ENCODE peak calls at places on chromosomes 4 and X, in six cellular contexts. P is suprapubic skin, I is right lobe of liver, Y is fibroblast of the aortic adventitia, L is AG10803, F is gastrocnemius medialis. E is an unnamed sample.

GRCh38 chr4:3074846-3075651 is 568 bp downstream of the HTT start:
- DNase-seq in F (no peak), L (peak; percentile 54), P (no peak), Y (no peak), I (peak; percentile 71), E (peak; percentile 71)

GRCh38 chr4:38930199-38930598 is 62.6 kb downstream of the FAM114A1 start:
- DNase-seq in F (no peak), P (no peak), I (peak; percentile 64), Y (no peak), L (no peak), E (no peak)

GRCh38 chr4:139153411-139154133 is 23.4 kb downstream of the ELF2 start:
- DNase-seq in L (peak; percentile 34), Y (peak; percentile 30), I (no peak), P (no peak), F (no peak), E (no peak)

GRCh38 chr4:73679836-73680235 is 59.6 kb upstream of the RASSF6 start:
- DNase-seq in Y (peak; percentile 90), P (no peak), I (no peak), L (peak; percentile 57), F (no peak), E (peak; percentile 83)

GRCh38 chr4:16122784-16123183 is 39.0 kb upstream of the PROM1 start:
- DNase-seq in P (no peak), L (no peak), Y (no peak), F (no peak), I (no peak), E (no peak)

GRCh38 chr4:61882381-61882780 is 682.3 kb downstream of the ADGRL3 start:
- DNase-seq in F (no peak), L (no peak), Y (no peak), P (no peak), I (no peak), E (no peak)

GRCh38 chrX:1477801-1478458 is 25.2 kb upstream of the ASMTL start:
- DNase-seq in Y (no peak), F (no peak), P (no peak), I (no peak), L (no peak), E (peak; percentile 59)

GRCh38 chrX:76802698-76803097 is 375.2 kb downstream of the MAGEE1 start:
- DNase-seq in L (peak; percentile 5), P (no peak), I (no peak), F (no peak), Y (peak; percentile 4), E (no peak)

GRCh38 chr4:87679449-87680169 is 29.5 kb downstream of the DMP1 start:
- DNase-seq in F (peak; percentile 34), P (no peak), L (peak; percentile 71), I (peak; percentile 23), Y (peak; percentile 76), E (peak; percentile 67)

GRCh38 chr4:160180206-160180605 is 1077.3 kb downstream of the RAPGEF2 start:
- DNase-seq in P (no peak), L (peak; percentile 5), I (no peak), F (no peak), Y (no peak), E (peak; percentile 84)

GRCh38 chr4:119113033-119113655 is 22.5 kb upstream of the MYOZ2 start:
- DNase-seq in Y (peak; percentile 94), P (no peak), F (no peak), L (peak; percentile 94), I (no peak), E (peak; percentile 95)

GRCh38 chrX:135516376-135516775 is 4.1 kb upstream of the INTS6L start:
- DNase-seq in I (no peak), P (no peak), Y (no peak), L (no peak), F (no peak), E (no peak)
- TF ChIP-seq CTCF in I (no peak), P (no peak), Y (no peak), L (no peak), F (no peak), E (no peak)

DNA sequence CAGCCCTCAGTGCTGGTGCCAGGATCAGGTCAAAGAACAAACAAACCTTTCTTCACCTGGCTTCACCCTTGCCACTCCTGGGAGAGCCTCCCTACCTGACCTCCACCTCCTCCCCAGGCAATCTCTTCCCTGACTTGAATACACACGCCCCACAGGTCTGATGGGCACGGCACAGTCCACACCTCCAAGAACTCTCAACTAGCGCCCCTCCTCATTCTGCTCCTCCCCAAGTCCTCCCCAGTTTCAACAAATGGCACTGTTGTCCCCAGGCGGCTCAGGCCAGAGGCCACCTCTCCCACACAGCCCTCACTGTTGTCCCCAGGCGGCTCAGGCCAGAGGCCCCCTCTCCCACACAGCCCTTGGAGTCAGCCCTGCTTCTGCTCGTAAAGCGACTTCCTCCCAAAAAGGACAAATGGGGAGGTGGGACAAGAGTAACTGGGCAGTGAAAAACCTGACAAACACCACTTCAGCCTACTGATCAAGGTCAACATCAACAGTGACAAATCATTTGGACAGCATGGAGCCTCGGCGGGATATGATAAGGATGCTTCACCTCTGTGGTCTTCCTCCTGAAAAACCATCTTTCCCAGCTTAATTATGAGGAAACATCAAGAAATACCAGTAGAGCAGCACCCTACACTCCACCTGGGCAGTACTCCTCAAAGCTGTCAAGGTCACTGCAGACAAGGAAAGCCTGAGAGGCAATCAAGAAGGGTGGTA is 2.9 kb downstream of the LETM1 start:
- DNase-seq in P (no peak), I (no peak), Y (no peak), L (no peak), F (no peak), E (no peak)
- H3K4me3 ChIP-seq in P (no peak overlapping the region), I (no peak overlapping the region), Y (no peak overlapping the region), L (no peak overlapping the region), F (no peak overlapping the region), E (no peak overlapping the region)

GRCh38 chr4:7295917-7296660 is 103.8 kb downstream of the SORCS2 start:
- DNase-seq in P (no peak), I (peak; percentile 47), Y (peak; percentile 43), L (peak; percentile 36), F (no peak), E (peak; percentile 7)
- TF ChIP-seq CTCF in P (peak; percentile 28), I (peak; percentile 68), Y (peak; percentile 73), L (peak; percentile 80), F (peak; percentile 80), E (peak; percentile 70)

DNA sequence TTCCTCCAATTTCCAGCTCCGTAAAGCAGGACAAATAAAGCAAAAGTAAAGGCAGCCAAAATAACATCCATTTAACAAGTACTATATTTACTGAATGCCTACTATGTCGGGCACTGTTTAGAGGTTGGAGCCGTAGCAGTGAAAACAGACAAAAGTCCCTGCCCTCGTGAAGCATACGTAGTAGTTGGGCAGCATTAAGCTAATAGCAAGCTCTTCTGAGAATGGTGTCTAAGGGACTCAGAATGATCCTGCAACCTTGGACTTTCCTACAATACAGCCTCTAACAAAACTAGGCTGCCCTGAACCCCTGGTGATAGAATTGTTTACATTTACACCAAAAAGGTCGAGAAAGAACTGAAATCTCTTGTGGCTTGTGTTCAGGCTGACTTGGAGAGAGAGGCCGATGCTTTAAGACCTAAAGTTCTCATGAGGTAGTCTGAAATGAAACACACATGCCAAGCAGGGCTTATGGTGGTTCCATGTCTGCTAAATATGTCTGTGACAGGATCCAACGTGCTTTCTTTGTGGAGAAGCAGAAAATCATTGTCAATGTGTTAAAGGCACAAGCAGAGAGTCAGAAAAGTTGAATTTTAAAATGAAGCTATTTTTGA is 876 bp upstream of the PDGFC start:
- DNase-seq in I (no peak), L (no peak), Y (no peak), F (no peak), P (no peak), E (peak; percentile 62)
- H3K4me3 ChIP-seq in I (peak overlapping the region; percentile 63), L (peak overlapping the region; percentile 91), Y (peak overlapping the region; percentile 87), F (peak overlapping the region; percentile 74), P (peak overlapping the region; percentile 88), E (peak overlapping the region; percentile 60)

GRCh38 chr4:130479674-130480073 is 1383.7 kb downstream of the C4orf33 start:
- DNase-seq in F (no peak), I (no peak), L (no peak), Y (no peak), P (no peak), E (no peak)
- TF ChIP-seq CTCF in F (no peak), I (no peak), L (no peak), Y (no peak), P (no peak), E (no peak)

DNA sequence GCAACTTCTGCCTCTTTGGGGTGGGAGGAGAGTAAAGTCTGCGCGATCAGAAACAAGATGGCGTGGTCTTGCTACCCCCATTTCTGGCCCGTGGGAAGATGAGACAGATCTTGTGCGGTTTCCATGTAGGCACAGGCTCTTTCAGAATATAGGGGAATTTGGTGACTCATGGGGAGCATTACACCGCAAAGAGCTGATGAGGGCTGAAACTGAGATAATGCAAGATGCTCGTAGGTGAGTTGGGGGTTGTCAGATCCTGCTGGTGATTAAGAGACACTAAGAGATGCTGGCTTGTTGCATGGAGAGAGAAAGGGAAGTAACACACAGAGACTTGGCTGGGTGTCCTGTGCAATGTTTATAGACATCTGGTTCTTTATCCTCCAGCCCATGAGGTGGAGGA is 1.5 kb downstream of the EVC start:
- DNase-seq in Y (peak; percentile 58), I (no peak), P (no peak), L (peak; percentile 59), F (no peak), E (peak; percentile 75)
- H3K4me3 ChIP-seq in Y (peak overlapping the region; percentile 90), I (no peak overlapping the region), P (peak overlapping the region; percentile 62), L (peak overlapping the region; percentile 82), F (no peak overlapping the region), E (peak overlapping the region; percentile 66)

GRCh38 chr4:1842339-1842895 is 13.5 kb downstream of the LETM1 start:
- DNase-seq in Y (no peak), I (no peak), L (no peak), P (no peak), F (no peak), E (no peak)
- TF ChIP-seq CTCF in Y (peak; percentile 2), I (no peak), L (no peak), P (no peak), F (no peak), E (peak; percentile 17)

DNA sequence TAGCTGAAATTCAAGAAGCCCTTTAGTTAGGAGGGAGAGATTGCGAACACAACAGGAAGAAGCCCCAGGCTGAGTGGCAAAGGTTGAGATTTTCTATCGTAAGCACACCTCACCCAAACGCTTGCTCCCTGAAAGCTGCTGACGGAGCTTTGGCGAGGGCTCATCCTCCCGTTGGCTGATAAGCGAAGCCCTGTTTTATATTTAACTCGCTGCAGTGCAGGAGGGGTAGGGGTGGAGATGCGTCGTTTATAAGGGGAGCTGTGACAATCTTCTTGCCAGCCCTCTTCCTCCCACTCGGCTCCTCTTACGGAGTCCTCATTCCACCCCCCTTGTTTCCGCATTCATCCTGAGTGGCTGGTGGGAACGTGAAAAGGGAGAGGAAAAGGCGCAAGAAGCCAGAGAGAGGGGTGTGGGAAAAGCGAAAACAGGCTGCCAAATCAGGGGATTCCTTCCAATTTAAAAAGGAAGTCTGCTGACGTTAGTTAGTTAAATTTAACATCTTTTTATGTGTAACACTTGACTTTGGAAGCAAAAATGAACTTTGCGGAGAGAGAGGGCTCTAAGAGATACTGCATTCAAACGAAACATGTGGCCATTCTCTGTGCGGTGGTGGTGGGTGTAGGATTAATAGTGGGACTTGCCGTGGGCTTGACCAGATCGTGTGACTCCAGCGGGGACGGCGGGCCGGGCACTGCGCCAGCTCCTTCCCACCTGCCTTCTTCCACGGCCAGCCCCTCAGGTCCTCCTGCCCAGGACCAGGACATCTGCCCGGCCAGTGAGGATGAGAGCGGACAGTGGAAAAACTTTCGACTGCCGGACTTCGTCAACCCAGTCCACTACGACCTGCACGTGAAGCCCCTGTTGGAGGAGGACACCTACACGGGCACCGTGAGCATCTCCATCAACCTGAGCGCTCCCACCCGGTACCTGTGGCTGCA is at the start of gene ENPEP:
- DNase-seq in P (no peak), Y (peak; percentile 69), F (peak; percentile 27), I (peak; percentile 79), L (peak; percentile 37), E (peak; percentile 35)
- H3K4me3 ChIP-seq in P (peak within 1 kb of the TSS; percentile 43), Y (peak within 1 kb of the TSS; percentile 65), F (peak within 1 kb of the TSS; percentile 70), I (peak within 1 kb of the TSS; percentile 72), L (peak within 1 kb of the TSS; percentile 66), E (peak within 1 kb of the TSS; percentile 31)